ENCODE peak calls at places on chromosomes 16 and 17, in six cellular contexts. R is stomach, Z is ovary, D is uterus, E is body of pancreas, P is right lobe of liver. A is an unnamed sample.
A peak's percentile ranks its signal among the peaks of the same experiment; 100 is the strongest.

GRCh38 chr17:34672176-34672785 is 92.9 kb downstream of the TMEM132E start:
- DNase-seq in R (no peak), Z (no peak), D (no peak), E (no peak), P (peak; percentile 23), A (no peak)

GRCh38 chr17:48051706-48052486 is 3.7 kb downstream of the NFE2L1 start:
- DNase-seq in R (peak; percentile 38), Z (peak; percentile 78), D (peak; percentile 91), E (peak; percentile 61), P (peak; percentile 82), A (peak; percentile 50)

GRCh38 chr16:3095869-3096268 is 3.2 kb downstream of the ZSCAN10 start:
- DNase-seq in R (no peak), Z (no peak), D (no peak), E (peak; percentile 47), P (peak; percentile 48), A (peak; percentile 89)

GRCh38 chr17:82863941-82864720 is 24.3 kb upstream of the ZNF750 start:
- DNase-seq in R (peak; percentile 54), Z (no peak), D (peak; percentile 57), E (no peak), P (no peak), A (peak; percentile 89)

GRCh38 chr17:38354466-38354865 is 2.8 kb downstream of the SOCS7 start:
- DNase-seq in R (no peak), Z (no peak), D (no peak), E (no peak), P (no peak), A (no peak)

GRCh38 chr17:80526116-80526910 is 18.3 kb upstream of the RPTOR start:
- DNase-seq in R (no peak), Z (no peak), D (no peak), E (no peak), P (no peak), A (no peak)

GRCh38 chr16:47463771-47464624 is 2.9 kb downstream of the PHKB start:
- DNase-seq in R (no peak), Z (no peak), D (no peak), E (no peak), P (no peak), A (no peak)

GRCh38 chr17:312476-313148 is 40.0 kb downstream of the RPH3AL start:
- DNase-seq in R (no peak), Z (no peak), D (no peak), E (no peak), P (no peak), A (peak; percentile 70)

GRCh38 chr17:48532261-48532660 is 1.4 kb upstream of the HOXB1 start:
- DNase-seq in R (no peak), Z (no peak), D (no peak), E (no peak), P (no peak), A (no peak)

GRCh38 chr17:37827905-37828304 is 83.0 kb upstream of the HNF1B start:
- DNase-seq in R (no peak), Z (no peak), D (no peak), E (no peak), P (no peak), A (no peak)

GRCh38 chr17:6502871-6503509 is 53.4 kb downstream of the PITPNM3 start:
- DNase-seq in R (no peak), Z (no peak), D (no peak), E (no peak), P (no peak), A (no peak)

GRCh38 chr16:73209190-73209589 is 161.3 kb upstream of the ZFHX3 start:
- DNase-seq in R (no peak), Z (no peak), D (no peak), E (no peak), P (no peak), A (no peak)

GRCh38 chr16:2949705-2950399 is 14.2 kb upstream of the KREMEN2 start:
- DNase-seq in R (no peak), Z (no peak), D (peak; percentile 10), E (no peak), P (no peak), A (no peak)

GRCh38 chr17:61127960-61128359 is 271.7 kb upstream of the TBX2 start:
- DNase-seq in R (no peak), Z (no peak), D (no peak), E (no peak), P (no peak), A (no peak)

GRCh38 chr17:47676510-47676909 is 17.5 kb upstream of the TBKBP1 start:
- DNase-seq in R (no peak), Z (no peak), D (no peak), E (no peak), P (no peak), A (no peak)

GRCh38 chr17:70166571-70166970 is 2.8 kb upstream of the KCNJ2 start:
- DNase-seq in R (no peak), Z (no peak), D (no peak), E (no peak), P (no peak), A (no peak)

GRCh38 chr17:70168979-70169706 is at the start of gene KCNJ2:
- DNase-seq in R (peak; percentile 92), Z (peak; percentile 88), D (peak; percentile 55), E (peak; percentile 91), P (peak; percentile 78), A (peak; percentile 97)

GRCh38 chr17:70171159-70171558 is 1.8 kb downstream of the KCNJ2 start:
- DNase-seq in R (no peak), Z (no peak), D (no peak), E (no peak), P (no peak), A (no peak)

GRCh38 chr17:70169707-70170597 is 620 bp downstream of the KCNJ2 start:
- DNase-seq in R (no peak), Z (no peak), D (no peak), E (peak; percentile 29), P (no peak), A (no peak)

DNA sequence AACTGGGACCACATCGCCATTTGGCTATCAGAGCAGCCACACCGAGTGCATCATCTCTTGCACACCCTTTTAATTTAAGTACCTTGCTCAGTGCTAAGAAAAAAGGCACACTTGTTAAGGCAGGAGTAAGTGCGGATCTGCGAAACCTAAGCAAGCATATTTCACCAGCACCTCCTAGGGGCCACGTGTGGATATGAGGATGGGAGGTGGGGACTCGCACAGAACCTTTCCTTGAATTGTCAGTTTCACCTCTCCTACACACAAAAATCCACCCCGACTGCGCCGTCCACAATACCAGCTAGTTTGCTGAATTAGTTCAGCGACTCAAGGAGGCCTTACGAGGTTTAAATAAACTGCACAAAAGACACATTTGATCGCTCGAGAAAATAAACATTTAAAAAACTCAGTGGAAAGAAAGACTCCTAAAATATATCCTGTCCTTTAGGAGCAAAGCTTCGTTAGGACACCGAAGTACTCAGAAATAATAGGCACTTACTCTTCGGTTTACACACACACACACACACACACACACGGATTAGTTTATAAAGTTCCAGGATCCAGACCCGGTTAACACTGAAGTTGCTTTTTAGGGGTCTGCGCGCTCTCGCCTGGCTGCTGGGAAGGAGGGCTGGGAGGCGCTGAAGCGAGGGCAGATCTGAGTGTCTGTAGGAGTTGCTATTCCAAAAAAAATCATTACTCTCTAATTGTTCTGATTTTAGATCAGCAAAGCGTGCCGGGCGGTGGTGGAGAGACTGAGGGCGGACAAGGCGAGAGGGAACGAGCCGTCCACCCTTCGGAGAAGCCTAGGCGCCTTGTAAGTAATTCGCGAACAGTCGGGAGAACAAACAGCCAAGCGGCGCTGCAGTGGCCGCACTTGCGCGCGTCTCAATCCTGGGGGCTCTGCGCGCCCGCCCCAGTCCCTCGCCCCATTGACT is 1.0 kb upstream of the KCNJ2 start:
- DNase-seq in R (peak; percentile 71), Z (peak; percentile 53), D (peak; percentile 31), E (peak; percentile 75), P (peak; percentile 48), A (peak; percentile 88)
- TF ChIP-seq POLR2A in R (no peak), Z (no peak), D (no peak), E (no peak), P (no peak), A (no peak)

DNA sequence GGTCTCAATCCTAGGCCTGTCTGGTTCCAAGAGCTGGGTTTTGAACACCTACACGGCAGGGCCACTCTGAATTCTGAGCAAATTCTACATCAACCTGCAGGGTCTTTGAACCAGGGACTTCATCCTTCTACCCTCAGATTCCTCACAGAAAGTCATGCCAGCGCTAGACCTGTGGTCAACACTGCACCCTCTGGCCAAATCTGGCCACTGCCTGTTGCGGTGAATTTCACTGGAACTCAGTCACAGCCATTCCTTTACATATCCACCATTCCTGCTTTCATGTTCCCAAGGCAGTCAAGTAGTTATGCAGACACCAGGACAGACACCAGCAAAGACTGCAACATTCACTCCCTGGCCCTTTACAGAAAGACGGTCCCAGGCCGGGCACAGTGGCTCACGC is 144.6 kb downstream of the C16orf95 start:
- DNase-seq in R (no peak), Z (no peak), D (no peak), E (no peak), P (no peak), A (no peak)
- TF ChIP-seq CTCF in R (no peak), Z (no peak), D (no peak), E (no peak), P (no peak), A (no peak)

GRCh38 chr17:50220811-50221210 is 19.4 kb upstream of the COL1A1 start:
- DNase-seq in R (no peak), Z (no peak), D (no peak), E (no peak), P (no peak), A (no peak)
- TF ChIP-seq POLR2A in R (no peak), Z (no peak), D (no peak), E (no peak), P (no peak), A (no peak)

GRCh38 chr17:50144845-50145531 is 5.5 kb downstream of the PPP1R9B start:
- DNase-seq in R (peak; percentile 44), Z (peak; percentile 38), D (no peak), E (no peak), P (peak; percentile 94), A (no peak)

GRCh38 chr17:50146927-50147640 is 3.4 kb downstream of the PPP1R9B start:
- DNase-seq in R (no peak), Z (no peak), D (no peak), E (no peak), P (peak; percentile 71), A (no peak)

GRCh38 chr17:50145532-50146229 is 4.8 kb downstream of the PPP1R9B start:
- DNase-seq in R (no peak), Z (no peak), D (no peak), E (no peak), P (no peak), A (no peak)

GRCh38 chr17:50147841-50148225 is 2.6 kb downstream of the PPP1R9B start:
- DNase-seq in R (no peak), Z (peak; percentile 69), D (no peak), E (peak; percentile 51), P (peak; percentile 90), A (no peak)

GRCh38 chr17:50146230-50146926 is 4.1 kb downstream of the PPP1R9B start:
- DNase-seq in R (no peak), Z (no peak), D (no peak), E (no peak), P (peak; percentile 70), A (no peak)
- TF ChIP-seq CTCF in R (no peak), Z (no peak), D (no peak), E (no peak), P (peak; percentile 10), A (no peak)

GRCh38 chr17:2090210-2090641 is 35.3 kb downstream of the HIC1 start:
- DNase-seq in R (no peak), Z (no peak), D (peak; percentile 18), E (no peak), P (no peak), A (peak; percentile 73)
- TF ChIP-seq POLR2A in R (no peak), Z (no peak), D (no peak), E (no peak), P (no peak), A (no peak)

GRCh38 chr16:86573215-86573614 is 5.1 kb upstream of the FOXL1 start:
- DNase-seq in R (no peak), Z (no peak), D (no peak), E (no peak), P (no peak), A (no peak)
- TF ChIP-seq CTCF in R (no peak), Z (no peak), D (no peak), E (no peak), P (no peak), A (no peak)